ENCODE peak calls at places on chromosome 1, in seven cellular contexts. C is stimulated activated CD4-positive, alpha-beta T cell treated with anti-CD3 and anti-CD28 coated beads, Interleukin-4, amount 100 ng/mL, for 1 hour; V is iris pigment epithelial cell; O is fibroblast of the conjunctiva; I is dermis blood vessel endothelial cell; F is neural crest cell; J is activated T-cell treated with anti-CD3 and anti-CD28 coated beads, Interleukin-2, amount 50 U/mL, for 4 hours. S is an unnamed sample.
A peak's percentile ranks its signal among the peaks of the same experiment; 100 is the strongest.

GRCh38 chr1:231107600-231108326 is 54.1 kb upstream of the TRIM67 start:
- DNase-seq in I (no peak), V (peak; percentile 27), C (no peak), O (no peak), F (no peak), J (no peak), S (no peak)

GRCh38 chr1:11484321-11484655 is 5.3 kb downstream of the DISP3 start:
- DNase-seq in J (no peak), V (no peak), I (no peak), C (no peak), O (no peak), F (no peak), S (no peak)

GRCh38 chr1:116325922-116326321 is 47.1 kb upstream of the ATP1A1 start:
- DNase-seq in F (no peak), O (no peak), I (no peak), J (peak; percentile 26), V (no peak), C (peak; percentile 10), S (no peak)

GRCh38 chr1:155979525-155980343 is 1.4 kb upstream of the ARHGEF2 start:
- DNase-seq in J (no peak), C (no peak), O (no peak), V (no peak), I (no peak), F (no peak), S (peak; percentile 83)

GRCh38 chr1:219120625-219121544 is 52.8 kb upstream of the LYPLAL1 start:
- DNase-seq in F (no peak), C (no peak), I (no peak), V (peak; percentile 93), O (peak; percentile 96), J (no peak), S (peak; percentile 79)

GRCh38 chr1:221760895-221761294 is 19.0 kb upstream of the DUSP10 start:
- DNase-seq in F (no peak), I (no peak), V (no peak), J (no peak), O (no peak), C (no peak), S (no peak)

GRCh38 chr1:80245813-80246212 is 1239.3 kb upstream of the ADGRL4 start:
- DNase-seq in J (no peak), C (no peak), F (no peak), O (no peak), I (no peak), V (no peak), S (no peak)

GRCh38 chr1:23395849-23396248 is 26.2 kb upstream of the ZNF436 start:
- DNase-seq in J (no peak), C (no peak), V (no peak), O (no peak), F (no peak), I (no peak), S (no peak)

GRCh38 chr1:185695299-185695698 is 38.9 kb upstream of the HMCN1 start:
- DNase-seq in F (no peak), O (no peak), C (no peak), V (no peak), I (peak; percentile 41), J (no peak), S (peak; percentile 16)

GRCh38 chr1:36183309-36183856 is 27.4 kb downstream of the MAP7D1 start:
- DNase-seq in J (no peak), O (peak; percentile 24), V (no peak), C (no peak), I (no peak), F (no peak), S (no peak)

GRCh38 chr1:203860396-203860951 is 925 bp upstream of the SNRPE start:
- DNase-seq in V (peak; percentile 23), C (no peak), F (no peak), J (no peak), I (peak; percentile 34), O (no peak), S (peak; percentile 92)

GRCh38 chr1:36008546-36009197 is 75.2 kb upstream of the TEKT2 start:
- DNase-seq in I (peak; percentile 95), O (no peak), F (no peak), J (no peak), V (peak; percentile 95), C (no peak), S (peak; percentile 70)

GRCh38 chr1:109791495-109792040 is 27.8 kb upstream of the EPS8L3 start:
- DNase-seq in O (no peak), C (no peak), F (no peak), I (no peak), V (no peak), J (no peak), S (no peak)

GRCh38 chr1:186456731-186457255 is 4.1 kb downstream of the PDC start:
- DNase-seq in F (no peak), J (no peak), V (no peak), I (no peak), C (no peak), O (no peak), S (no peak)

GRCh38 chr1:89578151-89578550 is 53.5 kb downstream of the LRRC8B start:
- DNase-seq in F (no peak), J (no peak), C (no peak), V (peak; percentile 46), O (no peak), I (no peak), S (peak; percentile 23)

GRCh38 chr1:176444286-176444685 is 18.7 kb upstream of the PAPPA2 start:
- DNase-seq in V (no peak), J (no peak), I (no peak), O (no peak), F (no peak), C (no peak), S (peak; percentile 21)

GRCh38 chr1:31799895-31800676 is 15.7 kb downstream of the SPOCD1 start:
- DNase-seq in J (no peak), C (no peak), O (no peak), V (no peak), I (no peak), F (no peak), S (no peak)

GRCh38 chr1:170694172-170694926 is 30.4 kb downstream of the PRRX1 start:
- DNase-seq in I (no peak), J (no peak), F (no peak), C (no peak), V (no peak), O (no peak), S (no peak)

GRCh38 chr1:203342192-203342940 is 8.6 kb downstream of the FMOD start:
- DNase-seq in O (no peak), C (peak; percentile 51), V (peak; percentile 33), I (peak; percentile 69), J (peak; percentile 50), F (peak; percentile 72), S (peak; percentile 77)

GRCh38 chr1:25875856-25876692 is 566 bp upstream of the PAQR7 start:
- DNase-seq in O (no peak), V (no peak), I (no peak), J (peak; percentile 12), F (peak; percentile 58), C (peak; percentile 40), S (no peak)

GRCh38 chr1:228212966-228213844 is 5.4 kb downstream of the OBSCN start:
- DNase-seq in I (peak; percentile 81), O (peak; percentile 17), V (peak; percentile 77), F (peak; percentile 71), J (peak; percentile 89), C (peak; percentile 93), S (peak; percentile 92)

GRCh38 chr1:155218854-155219591 is 10.5 kb downstream of the MTX1 start:
- DNase-seq in V (peak; percentile 72), I (peak; percentile 68), J (no peak), C (no peak), F (no peak), O (no peak), S (peak; percentile 83)

GRCh38 chr1:218384576-218384975 is 39.4 kb downstream of the TGFB2 start:
- DNase-seq in I (peak; percentile 70), O (no peak), J (no peak), C (no peak), V (peak; percentile 74), F (no peak), S (peak; percentile 84)

GRCh38 chr1:157105988-157106812 is 6.6 kb upstream of the ETV3L start:
- DNase-seq in F (no peak), O (peak; percentile 23), V (peak; percentile 90), J (no peak), I (peak; percentile 75), C (no peak), S (peak; percentile 38)

GRCh38 chr1:228141082-228141870 is 1.2 kb downstream of the GUK1 start:
- DNase-seq in J (no peak), F (no peak), O (no peak), I (peak; percentile 70), V (peak; percentile 53), C (no peak), S (peak; percentile 82)

GRCh38 chr1:12339410-12339809 is 109.6 kb downstream of the VPS13D start:
- DNase-seq in O (no peak), F (no peak), C (no peak), V (no peak), J (no peak), I (peak; percentile 12), S (no peak)

GRCh38 chr1:31843506-31843905 is 27.7 kb upstream of the SPOCD1 start:
- DNase-seq in F (no peak), V (peak; percentile 62), C (no peak), O (peak; percentile 56), I (peak; percentile 51), J (no peak), S (peak; percentile 84)

GRCh38 chr1:28136636-28137613 is 39.6 kb downstream of the PTAFR start:
- DNase-seq in O (no peak), C (no peak), I (no peak), J (no peak), V (peak; percentile 36), F (no peak), S (peak; percentile 47)

GRCh38 chr1:84255586-84255985 is 45.9 kb upstream of the SAMD13 start:
- DNase-seq in I (no peak), F (no peak), C (no peak), O (no peak), V (no peak), J (no peak), S (no peak)

GRCh38 chr1:210251680-210252490 is 19.3 kb downstream of the SERTAD4 start:
- DNase-seq in F (peak; percentile 15), I (no peak), O (no peak), J (no peak), V (no peak), C (peak; percentile 7), S (no peak)

GRCh38 chr1:234638832-234639799 is 29.1 kb upstream of the IRF2BP2 start:
- DNase-seq in F (no peak), V (no peak), J (no peak), C (no peak), O (no peak), I (no peak), S (no peak)

GRCh38 chr1:110477041-110477440 is 26.1 kb downstream of the PROK1 start:
- DNase-seq in V (peak; percentile 78), F (no peak), C (no peak), O (no peak), J (no peak), I (peak; percentile 52), S (peak; percentile 59)

GRCh38 chr1:32609180-32609579 is 41.2 kb downstream of the ZBTB8OS start:
- DNase-seq in O (no peak), C (no peak), J (no peak), V (no peak), I (no peak), F (no peak), S (no peak)

GRCh38 chr1:112373841-112374240 is 22.2 kb upstream of the CTTNBP2NL start:
- DNase-seq in O (no peak), J (no peak), V (no peak), C (no peak), F (no peak), I (no peak), S (no peak)

GRCh38 chr1:207810606-207811295 is 58.9 kb downstream of the CD46 start:
- DNase-seq in J (no peak), O (no peak), I (no peak), F (no peak), V (no peak), C (no peak), S (no peak)

GRCh38 chr1:16484931-16485330 is 29.2 kb downstream of the RNU1-1 start:
- DNase-seq in J (no peak), C (no peak), I (no peak), O (no peak), V (no peak), F (no peak), S (no peak)

GRCh38 chr1:200838676-200839445 is 33.9 kb upstream of the GPR25 start:
- DNase-seq in J (no peak), F (no peak), C (no peak), O (no peak), V (peak; percentile 83), I (no peak), S (no peak)

GRCh38 chr1:155179107-155180031 is 5.7 kb downstream of the TRIM46 start:
- DNase-seq in F (no peak), I (no peak), O (no peak), J (no peak), V (no peak), C (no peak), S (no peak)